ENCODE peak calls at places on chromosome 7, in eight cellular contexts. N is fibroblast of the aortic adventitia; A is BJ; J is HTR-8/SVneo; D is pons; U is NCI-H2081; C is stimulated activated naive B cell treated with anti-CD40 and anti-IgM and Interleukin-4, amounts not matched to agents 10 μg/mL and 1 μg/mL and 100 μg/mL, for 72 hours; G is astrocyte of the spinal cord. L is an unnamed sample.

GRCh38 chr7:80848841-80849240 is 70.0 kb downstream of the SEMA3C start:
- DNase-seq in N (no peak), A (no peak), J (no peak), D (no peak), U (no peak), C (no peak), G (no peak), L (no peak)

GRCh38 chr7:148753224-148753623 is 54.5 kb downstream of the CUL1 start:
- DNase-seq in N (peak), A (no peak), J (no peak), D (no peak), U (no peak), C (no peak), G (no peak), L (no peak)

GRCh38 chr7:150931199-150931869 is 46.8 kb downstream of the KCNH2 start:
- DNase-seq in N (no peak), A (no peak), J (no peak), D (no peak), U (peak), C (no peak), G (no peak), L (no peak)

GRCh38 chr7:114943953-114944741 is 22.3 kb downstream of the MDFIC start:
- DNase-seq in N (no peak), A (no peak), J (no peak), D (no peak), U (no peak), C (no peak), G (no peak), L (no peak)

GRCh38 chr7:29839302-29839701 is 33.0 kb downstream of the WIPF3 start:
- DNase-seq in N (peak), A (peak), J (peak), D (no peak), U (no peak), C (no peak), G (peak), L (peak)

GRCh38 chr7:128076831-128077271 is 45.6 kb upstream of the LRRC4 start:
- DNase-seq in N (peak), A (no peak), J (no peak), D (no peak), U (peak), C (no peak), G (peak), L (no peak)

GRCh38 chr7:11210374-11210773 is 236.7 kb downstream of the PHF14 start:
- DNase-seq in N (no peak), A (no peak), J (no peak), D (no peak), U (no peak), C (no peak), G (no peak), L (no peak)

GRCh38 chr7:20435305-20435704 is 104.6 kb downstream of the ITGB8 start:
- DNase-seq in N (peak), A (peak), J (no peak), D (no peak), U (no peak), C (no peak), G (no peak), L (peak)

GRCh38 chr7:471191-471865 is 48.3 kb downstream of the PDGFA start:
- DNase-seq in N (no peak), A (no peak), J (no peak), D (no peak), U (no peak), C (no peak), G (no peak), L (no peak)

GRCh38 chr7:6315786-6316185 is 43.4 kb upstream of the CYTH3 start:
- DNase-seq in N (peak), A (no peak), J (no peak), D (no peak), U (no peak), C (no peak), G (no peak), L (no peak)

GRCh38 chr7:157272351-157273207 is 64.2 kb upstream of the DNAJB6 start:
- DNase-seq in N (no peak), A (no peak), J (no peak), D (no peak), U (no peak), C (no peak), G (no peak), L (no peak)

GRCh38 chr7:120819861-120820260 is 38.1 kb downstream of the TSPAN12 start:
- DNase-seq in N (no peak), A (no peak), J (no peak), D (no peak), U (peak), C (no peak), G (no peak), L (no peak)

GRCh38 chr7:2928613-2929311 is 84.7 kb upstream of the GNA12 start:
- DNase-seq in N (no peak), A (no peak), J (no peak), D (no peak), U (peak), C (no peak), G (no peak), L (no peak)

GRCh38 chr7:43905954-43906326 is 456 bp downstream of the URGCP start:
- DNase-seq in N (peak), A (no peak), J (peak), D (no peak), U (peak), C (no peak), G (peak), L (no peak)

GRCh38 chr7:95434501-95435421 is at the start of gene PON2:
- DNase-seq in N (peak), A (no peak), J (peak), D (peak), U (peak), C (peak), G (peak), L (peak)

GRCh38 chr7:126411032-126411820 is 841.5 kb downstream of the GRM8 start:
- DNase-seq in N (no peak), A (no peak), J (no peak), D (no peak), U (no peak), C (no peak), G (peak), L (no peak)

GRCh38 chr7:129193892-129194291 is 5.5 kb downstream of the SMO start:
- DNase-seq in N (no peak), A (no peak), J (no peak), D (no peak), U (no peak), C (no peak), G (no peak), L (no peak)